ENCODE peak calls at places on chromosomes 16 and 17, in eight cellular contexts. T, F, M, W, D, I, P and G are unnamed samples.

GRCh38 chr17:16987830-16988601 is 16.1 kb upstream of the TNFRSF13B start:
- DNase-seq in I (no peak), T (peak; percentile 54), P (peak; percentile 80), D (peak; percentile 84), M (peak; percentile 97), F (peak; percentile 84), W (no peak), G (peak; percentile 44)

GRCh38 chr17:80704381-80704819 is 159.8 kb downstream of the RPTOR start:
- DNase-seq in M (no peak), F (no peak), P (no peak), D (no peak), I (no peak), W (no peak), T (no peak), G (no peak)

GRCh38 chr17:39236383-39236927 is 10.7 kb upstream of the STAC2 start:
- DNase-seq in P (no peak), F (no peak), D (no peak), I (no peak), W (no peak), M (no peak), T (no peak), G (no peak)

GRCh38 chr16:69827527-69827926 is 65.4 kb downstream of the WWP2 start:
- DNase-seq in P (no peak), M (no peak), F (no peak), I (no peak), T (no peak), W (no peak), D (no peak), G (no peak)

GRCh38 chr17:64491034-64491860 is 5.6 kb downstream of the POLG2 start:
- DNase-seq in T (no peak), F (no peak), I (no peak), D (no peak), M (peak; percentile 52), P (peak; percentile 32), W (no peak), G (peak; percentile 41)

GRCh38 chr17:81427446-81428120 is 32.3 kb downstream of the BAHCC1 start:
- DNase-seq in F (no peak), I (no peak), W (no peak), M (no peak), P (no peak), T (no peak), D (no peak), G (no peak)

GRCh38 chr16:9258423-9259051 is 167.1 kb downstream of the HAPSTR1 start:
- DNase-seq in M (peak; percentile 70), T (no peak), D (no peak), I (peak; percentile 63), W (no peak), F (no peak), P (peak; percentile 13), G (peak; percentile 2)

GRCh38 chr17:63998050-63998720 is at the start of gene PRR29:
- DNase-seq in D (peak; percentile 77), I (peak; percentile 57), T (no peak), M (peak; percentile 82), P (peak; percentile 72), F (no peak), W (peak; percentile 70), G (peak; percentile 76)

GRCh38 chr16:50152386-50152806 is 710 bp upstream of the TENT4B start:
- DNase-seq in M (no peak), F (no peak), P (peak; percentile 27), D (peak; percentile 76), W (no peak), I (no peak), T (no peak), G (peak; percentile 64)

GRCh38 chr17:68347380-68347779 is 56.1 kb downstream of the ARSG start:
- DNase-seq in T (no peak), P (no peak), D (no peak), W (no peak), I (no peak), F (no peak), M (peak; percentile 48), G (no peak)

GRCh38 chr16:86643661-86644060 is 65.3 kb downstream of the FOXL1 start:
- DNase-seq in I (no peak), W (no peak), P (no peak), D (no peak), F (no peak), M (no peak), T (no peak), G (no peak)

GRCh38 chr16:87331241-87331801 is 14.1 kb upstream of the C16orf95 start:
- DNase-seq in M (no peak), P (no peak), T (no peak), D (no peak), W (no peak), I (no peak), F (no peak), G (no peak)

GRCh38 chr17:35117984-35118383 is 1.7 kb downstream of the RAD51D start:
- DNase-seq in M (peak; percentile 63), T (no peak), I (no peak), P (no peak), W (no peak), F (no peak), D (no peak), G (no peak)

GRCh38 chr16:31025344-31025743 is 8.0 kb upstream of the STX4 start:
- DNase-seq in W (no peak), F (no peak), D (no peak), P (no peak), M (no peak), T (no peak), I (no peak), G (no peak)

GRCh38 chr16:87697792-87698191 is 68.0 kb downstream of the KLHDC4 start:
- DNase-seq in P (no peak), W (no peak), T (no peak), D (no peak), M (no peak), F (no peak), I (no peak), G (no peak)

GRCh38 chr16:73313950-73314349 is 266.0 kb upstream of the ZFHX3 start:
- DNase-seq in M (no peak), T (no peak), F (no peak), D (peak; percentile 15), W (no peak), P (no peak), I (no peak), G (no peak)

GRCh38 chr17:6872941-6873340 is 41.4 kb upstream of the TEKT1 start:
- DNase-seq in T (no peak), P (no peak), M (no peak), D (no peak), W (no peak), F (no peak), I (no peak), G (no peak)

GRCh38 chr17:73131993-73132595 is 32.7 kb upstream of the SSTR2 start:
- DNase-seq in T (no peak), W (no peak), D (no peak), M (peak; percentile 74), I (no peak), F (no peak), P (no peak), G (no peak)

GRCh38 chr16:12651765-12652531 is 151.7 kb downstream of the CPPED1 start:
- DNase-seq in M (no peak), P (no peak), W (no peak), T (no peak), I (no peak), D (no peak), F (no peak), G (no peak)

GRCh38 chr17:31674717-31675349 is 184.2 kb downstream of the COPRS start:
- DNase-seq in T (no peak), D (no peak), F (no peak), M (no peak), I (no peak), W (no peak), P (no peak), G (no peak)

GRCh38 chr17:60941028-60941427 is 263.4 kb downstream of the BCAS3 start:
- DNase-seq in M (no peak), P (peak; percentile 84), T (peak; percentile 67), F (peak; percentile 70), W (peak; percentile 15), I (no peak), D (no peak), G (no peak)

GRCh38 chr17:83100220-83100852 is 20.9 kb downstream of the METRNL start:
- DNase-seq in T (no peak), D (no peak), I (no peak), W (no peak), F (no peak), P (no peak), M (no peak), G (no peak)
- H3K4me1 ChIP-seq in T (peaks cover 62% of the 10 kb centered on the region), D (peaks cover 40% of the 10 kb centered on the region), I (peaks cover 8% of the 10 kb centered on the region), W (peaks cover 21% of the 10 kb centered on the region), F (no peaks in the 10 kb centered on the region), P (peaks cover 41% of the 10 kb centered on the region), M (peaks cover 35% of the 10 kb centered on the region), G (peaks cover 5% of the 10 kb centered on the region)

DNA sequence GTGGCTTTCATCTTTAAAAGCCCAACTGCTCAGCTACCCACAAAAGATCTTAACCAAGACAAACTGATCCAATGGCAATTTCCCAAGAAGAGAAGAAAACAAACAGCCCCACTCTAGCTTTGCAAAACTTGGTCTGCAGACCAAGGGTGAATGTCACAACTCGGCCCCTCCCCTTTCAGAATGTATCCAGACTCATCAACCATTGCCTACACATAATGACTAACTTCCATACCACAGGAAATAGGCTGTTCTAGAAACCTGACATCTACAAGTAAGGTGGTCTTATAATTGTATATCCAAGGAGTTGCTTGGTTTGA is 16.0 kb downstream of the DCUN1D3 start:
- DNase-seq in T (no peak), M (no peak), F (no peak), D (no peak), I (no peak), W (no peak), P (no peak), G (no peak)
- H3K4me1 ChIP-seq in T (peaks cover 38% of the 10 kb centered on the region), M (no peaks in the 10 kb centered on the region), F (no peaks in the 10 kb centered on the region), D (peaks cover 72% of the 10 kb centered on the region), I (peaks cover 1% of the 10 kb centered on the region), W (peaks cover 8% of the 10 kb centered on the region), P (peaks cover 87% of the 10 kb centered on the region), G (no peaks in the 10 kb centered on the region)

GRCh38 chr16:25006504-25007055 is 8.6 kb downstream of the ARHGAP17 start:
- DNase-seq in T (no peak), F (no peak), D (no peak), I (no peak), M (no peak), P (no peak), W (no peak), G (no peak)
- H3K4me1 ChIP-seq in T (peaks cover 46% of the 10 kb centered on the region), F (no peaks in the 10 kb centered on the region), D (peaks cover 59% of the 10 kb centered on the region), I (no peaks in the 10 kb centered on the region), M (peaks cover 11% of the 10 kb centered on the region), P (peaks cover 73% of the 10 kb centered on the region), W (peaks cover 13% of the 10 kb centered on the region), G (peaks cover 36% of the 10 kb centered on the region)

DNA sequence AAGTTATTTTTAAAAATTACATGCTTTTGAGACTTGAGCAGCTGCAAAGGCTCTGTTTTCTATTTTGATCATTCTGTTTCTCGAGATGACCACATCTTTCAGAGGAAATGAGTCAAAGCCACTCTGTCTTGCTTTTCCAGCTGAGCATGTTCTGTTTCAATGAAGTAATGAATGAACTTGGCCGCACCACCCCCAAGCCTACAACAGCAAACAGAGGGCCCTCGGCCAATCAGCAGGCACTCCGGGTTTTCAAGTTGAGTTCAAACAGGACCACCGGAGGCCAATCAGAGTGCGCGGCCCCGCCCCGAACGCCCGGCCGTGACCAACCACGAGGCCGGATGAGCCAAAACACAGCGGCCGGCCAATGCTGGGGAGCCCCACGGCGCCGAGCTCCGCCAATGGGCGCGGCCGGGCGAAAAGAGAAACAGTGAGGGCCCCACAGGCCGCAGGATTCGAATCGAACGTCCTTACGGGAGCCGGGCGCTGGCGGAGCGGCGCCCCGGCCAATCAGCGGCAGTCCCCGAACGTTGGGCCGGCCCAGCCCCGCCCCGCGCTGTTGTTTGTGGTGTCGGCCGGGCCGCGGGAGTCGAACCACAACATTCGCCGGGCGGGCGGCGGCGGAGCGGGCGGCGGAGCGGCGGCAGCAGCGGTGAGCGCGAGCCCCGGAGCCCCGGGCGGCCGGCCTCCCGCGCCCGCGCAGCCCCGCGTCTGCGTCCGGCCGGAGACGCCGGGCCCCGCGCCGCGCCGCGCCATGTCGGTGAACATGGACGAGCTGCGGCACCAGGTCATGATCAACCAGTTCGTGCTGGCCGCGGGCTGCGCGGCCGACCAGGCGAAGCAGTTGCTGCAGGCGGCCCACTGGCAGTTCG is at the start of gene UBALD2:
- DNase-seq in T (peak; percentile 99), P (peak; percentile 99), F (peak; percentile 100), I (peak; percentile 90), W (peak; percentile 97), M (peak; percentile 100), D (peak; percentile 100), G (peak; percentile 98)
- H3K4me1 ChIP-seq in T (peaks cover 26% of the 10 kb centered on the region), P (peaks cover 83% of the 10 kb centered on the region), F (no peaks in the 10 kb centered on the region), I (peaks cover 6% of the 10 kb centered on the region), W (peaks cover 5% of the 10 kb centered on the region), M (peaks cover 83% of the 10 kb centered on the region), D (peaks cover 47% of the 10 kb centered on the region), G (peaks cover 69% of the 10 kb centered on the region)